ENCODE peak calls at places on chromosomes 16 and 17, in six cellular contexts. W, C, L, N, Y and A are unnamed samples.

GRCh38 chr17:39867084-39867890 is 715 bp upstream of the ZPBP2 start:
- DNase-seq in W (no peak), C (no peak), L (no peak), N (no peak), Y (no peak), A (no peak)

GRCh38 chr17:83046759-83047478 is 32.5 kb upstream of the METRNL start:
- DNase-seq in W (no peak), C (no peak), L (no peak), N (no peak), Y (no peak), A (no peak)

GRCh38 chr17:32659419-32659842 is 172.6 kb downstream of the CDK5R1 start:
- DNase-seq in W (peak), C (peak), L (peak), N (peak), Y (peak), A (peak)

GRCh38 chr16:84268661-84269060 is 26.0 kb upstream of the WFDC1 start:
- DNase-seq in W (no peak), C (no peak), L (no peak), N (no peak), Y (no peak), A (no peak)

GRCh38 chr17:68346448-68346847 is 55.2 kb downstream of the ARSG start:
- DNase-seq in W (no peak), C (no peak), L (no peak), N (no peak), Y (no peak), A (no peak)

GRCh38 chr17:31388770-31389672 is 2.5 kb upstream of the RAB11FIP4 start:
- DNase-seq in W (no peak), C (no peak), L (peak), N (peak), Y (no peak), A (peak)

GRCh38 chr17:45677770-45678169 is 106.3 kb upstream of the CRHR1 start:
- DNase-seq in W (no peak), C (no peak), L (no peak), N (no peak), Y (no peak), A (no peak)

GRCh38 chr16:28063047-28063521 is 430 bp downstream of the GSG1L start:
- DNase-seq in W (no peak), C (no peak), L (peak), N (no peak), Y (no peak), A (no peak)

GRCh38 chr17:82400830-82401229 is 17.3 kb upstream of the HEXD start:
- DNase-seq in W (no peak), C (no peak), L (no peak), N (no peak), Y (no peak), A (no peak)

GRCh38 chr17:71760062-71760720 is 360.6 kb upstream of the SOX9 start:
- DNase-seq in W (no peak), C (no peak), L (no peak), N (no peak), Y (no peak), A (no peak)

GRCh38 chr16:25027781-25028180 is 12.6 kb upstream of the ARHGAP17 start:
- DNase-seq in W (no peak), C (no peak), L (no peak), N (no peak), Y (no peak), A (no peak)

GRCh38 chr17:70184770-70185169 is 15.4 kb downstream of the KCNJ2 start:
- DNase-seq in W (no peak), C (no peak), L (no peak), N (no peak), Y (no peak), A (no peak)

GRCh38 chr16:73058221-73058615 is 10.3 kb upstream of the ZFHX3 start:
- DNase-seq in W (no peak), C (no peak), L (peak), N (peak), Y (no peak), A (peak)
- TF ChIP-seq JUND in W (no peak), C (no peak), L (no peak), N (no peak), Y (no peak), A (no peak)

GRCh38 chr17:80503921-80504320 is 27.5 kb upstream of the NPTX1 start:
- DNase-seq in W (no peak), C (no peak), L (no peak), N (no peak), Y (no peak), A (no peak)
- TF ChIP-seq JUND in W (no peak), C (no peak), L (no peak), N (no peak), Y (no peak), A (no peak)

GRCh38 chr16:68244903-68245853 is at the start of gene PLA2G15:
- DNase-seq in W (peak), C (peak), L (peak), N (peak), Y (peak), A (peak)
- TF ChIP-seq JUND in W (no peak), C (no peak), L (no peak), N (peak), Y (no peak), A (no peak)

GRCh38 chr17:2068101-2068518 is 13.2 kb downstream of the HIC1 start:
- DNase-seq in W (no peak), C (no peak), L (no peak), N (no peak), Y (no peak), A (no peak)
- TF ChIP-seq JUND in W (no peak), C (no peak), L (no peak), N (no peak), Y (no peak), A (no peak)

GRCh38 chr16:48635199-48635718 is 25.3 kb upstream of the N4BP1 start:
- DNase-seq in W (no peak), C (no peak), L (no peak), N (no peak), Y (no peak), A (no peak)
- TF ChIP-seq JUND in W (no peak), C (no peak), L (no peak), N (no peak), Y (no peak), A (no peak)

DNA sequence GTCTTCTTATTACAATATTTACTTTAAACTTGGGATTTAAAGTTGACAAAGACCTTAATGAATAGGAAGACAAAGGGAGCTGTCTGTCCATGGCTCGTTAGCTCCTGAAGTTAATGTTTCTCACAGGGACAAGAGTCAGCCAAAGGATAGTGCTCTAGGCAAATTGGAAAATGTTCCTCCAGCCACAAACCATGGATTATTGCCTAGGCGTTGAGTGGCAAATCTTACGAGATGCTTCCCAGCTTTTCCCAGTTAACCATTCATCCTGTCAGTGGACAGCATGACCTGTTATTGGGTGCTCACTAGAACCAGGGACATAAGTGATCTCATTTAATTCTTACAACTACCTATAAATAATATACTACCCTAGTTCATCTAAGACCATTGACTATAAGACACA is 3.6 kb downstream of the TEX2 start:
- DNase-seq in W (no peak), C (no peak), L (no peak), N (no peak), Y (no peak), A (no peak)
- TF ChIP-seq JUND in W (no peak), C (no peak), L (no peak), N (no peak), Y (no peak), A (no peak)

DNA sequence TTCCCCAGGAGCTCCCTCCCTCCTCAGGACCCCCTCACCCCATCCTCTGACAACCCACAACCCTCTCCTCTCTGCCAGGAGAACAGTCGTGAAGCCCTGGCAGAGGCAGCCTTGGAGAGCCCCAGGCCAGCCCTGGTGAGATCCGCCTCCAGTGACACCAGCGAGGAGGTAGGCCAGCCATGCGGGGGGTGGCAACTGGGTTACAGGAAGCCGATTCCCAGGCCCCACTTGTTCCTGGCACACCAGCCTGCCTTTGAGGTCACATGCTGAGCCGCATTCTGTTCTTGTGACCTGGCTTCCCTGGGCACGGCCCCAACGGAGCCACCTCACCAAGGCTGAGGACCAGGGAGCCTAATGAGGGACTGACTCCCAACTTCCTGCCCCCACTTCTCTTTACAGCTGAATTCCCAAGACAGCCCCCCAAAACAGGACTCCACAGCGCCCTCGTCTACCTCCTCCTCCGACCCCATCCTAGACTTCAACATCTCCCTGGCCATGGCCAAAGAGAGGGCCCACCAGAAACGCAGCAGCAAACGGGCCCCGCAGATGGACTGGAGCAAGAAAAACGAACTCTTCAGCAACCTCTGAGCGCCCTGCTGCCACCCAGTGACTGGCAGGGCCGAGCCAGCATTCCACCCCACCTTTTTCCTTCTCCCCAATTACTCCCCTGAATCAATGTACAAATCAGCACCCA is 7.9 kb downstream of the NAT9 start:
- DNase-seq in W (no peak), C (no peak), L (peak), N (no peak), Y (no peak), A (peak)
- TF ChIP-seq JUND in W (no peak), C (no peak), L (peak), N (no peak), Y (no peak), A (no peak)

DNA sequence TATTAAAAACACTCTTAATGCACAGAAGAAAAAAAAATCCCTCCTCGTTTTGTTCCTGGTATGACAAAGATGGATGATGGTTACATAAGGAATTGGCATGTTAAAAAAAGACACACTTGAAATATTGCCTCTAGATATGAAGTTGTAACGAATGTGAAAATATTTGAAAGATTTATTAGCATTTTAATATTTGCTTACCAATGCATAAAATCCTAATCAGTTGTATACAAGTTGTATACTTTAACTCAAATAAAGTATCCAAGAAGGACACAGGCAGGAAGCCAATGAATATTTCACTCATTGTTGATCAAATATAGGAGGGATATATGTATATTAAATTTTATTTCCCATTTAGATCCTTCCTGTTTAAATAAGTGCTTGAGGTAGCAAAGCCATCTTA is 850.8 kb upstream of the RBFOX1 start:
- DNase-seq in W (no peak), C (no peak), L (no peak), N (no peak), Y (no peak), A (no peak)
- TF ChIP-seq JUND in W (no peak), C (no peak), L (no peak), N (no peak), Y (no peak), A (no peak)

GRCh38 chr16:30720694-30721093 is 21.7 kb downstream of the SRCAP start:
- DNase-seq in W (no peak), C (no peak), L (no peak), N (no peak), Y (no peak), A (no peak)

GRCh38 chr16:30711712-30712111 is 12.7 kb downstream of the SRCAP start:
- DNase-seq in W (no peak), C (no peak), L (no peak), N (peak), Y (no peak), A (no peak)

GRCh38 chr16:30720086-30720485 is 21.1 kb downstream of the SRCAP start:
- DNase-seq in W (no peak), C (no peak), L (no peak), N (no peak), Y (no peak), A (no peak)

GRCh38 chr16:30710971-30711370 is 12.0 kb downstream of the SRCAP start:
- DNase-seq in W (no peak), C (no peak), L (no peak), N (no peak), Y (no peak), A (no peak)

DNA sequence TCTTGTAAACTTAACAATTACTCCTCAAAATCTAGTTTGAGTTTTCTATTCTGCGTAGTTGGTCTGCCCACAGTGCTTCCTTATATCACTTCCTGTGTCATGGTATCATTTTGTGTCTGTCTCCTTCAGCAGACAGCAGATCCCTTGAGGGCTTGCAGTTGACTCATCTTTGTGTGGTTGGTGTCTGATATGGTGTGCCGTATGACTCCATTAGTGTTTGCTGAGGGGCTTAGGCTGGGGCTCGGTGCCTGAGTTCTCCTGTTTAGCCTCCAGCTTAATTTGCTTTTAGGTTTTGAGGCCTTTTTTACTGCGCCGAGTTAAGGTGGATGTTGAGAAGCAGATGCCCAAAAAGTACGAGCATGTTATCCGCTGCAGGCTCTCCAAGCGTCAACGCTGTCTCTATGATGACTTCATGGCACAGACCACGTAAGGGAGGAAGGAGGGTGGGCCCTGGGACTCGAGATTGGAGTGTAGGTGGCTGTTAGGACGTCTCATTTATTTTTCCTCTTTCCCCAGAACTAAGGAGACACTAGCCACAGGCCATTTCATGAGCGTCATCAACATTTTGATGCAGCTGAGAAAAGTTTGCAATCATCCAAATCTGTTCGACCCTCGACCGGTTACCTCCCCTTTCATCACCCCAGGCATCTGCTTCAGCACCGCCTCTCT is 16.9 kb downstream of the SRCAP start:
- DNase-seq in W (no peak), C (no peak), L (no peak), N (no peak), Y (no peak), A (no peak)
- TF ChIP-seq JUND in W (no peak), C (no peak), L (no peak), N (peak), Y (no peak), A (no peak)